ENCODE peak calls at places on chromosomes 6 and 20, in seven cellular contexts. V is IMR-90, J is K562, F is SK-N-SH, P is HepG2, L is H1, G is GM12878. W is an unnamed sample.

GRCh38 chr6:31575335-31575901 is at the start of gene TNF:
- DNase-seq in V (no peak), P (no peak), G (peak), L (no peak), F (no peak), J (no peak), W (no peak)

GRCh38 chr6:29964904-29965872 is 22.9 kb downstream of the HLA-A start:
- DNase-seq in L (no peak), V (peak), G (peak), F (peak), P (peak), J (peak), W (peak)

GRCh38 chr20:20457392-20458126 is 89.7 kb downstream of the INSM1 start:
- DNase-seq in P (no peak), L (no peak), F (no peak), J (no peak), V (peak), G (no peak), W (no peak)

GRCh38 chr6:36124881-36125280 is 5.4 kb upstream of the MAPK13 start:
- DNase-seq in F (no peak), P (no peak), J (no peak), L (no peak), G (no peak), V (no peak), W (no peak)

GRCh38 chr20:57547250-57547649 is 13.7 kb upstream of the PCK1 start:
- DNase-seq in F (no peak), L (no peak), V (peak), J (no peak), G (no peak), P (peak), W (no peak)

GRCh38 chr6:18101271-18101670 is 21.2 kb downstream of the NHLRC1 start:
- DNase-seq in G (no peak), L (no peak), J (no peak), V (peak), F (no peak), P (no peak), W (no peak)

GRCh38 chr20:25247666-25248500 is at the start of gene PYGB:
- DNase-seq in G (peak), L (peak), V (peak), P (peak), F (peak), J (peak), W (peak)

GRCh38 chr6:11767458-11767857 is 11.1 kb downstream of the ADTRP start:
- DNase-seq in P (no peak), L (no peak), J (no peak), V (no peak), F (no peak), G (no peak), W (no peak)

GRCh38 chr6:62285612-62286469 is at the start of gene KHDRBS2:
- DNase-seq in P (peak), F (peak), G (peak), L (peak), J (no peak), V (no peak), W (no peak)

GRCh38 chr20:43749734-43750294 is 23.0 kb upstream of the GTSF1L start:
- DNase-seq in L (peak), V (peak), J (peak), P (peak), G (peak), F (peak), W (peak)

GRCh38 chr6:35980991-35981645 is 43.3 kb downstream of the SLC26A8 start:
- DNase-seq in F (no peak), P (no peak), L (no peak), J (no peak), V (peak), G (no peak), W (no peak)

GRCh38 chr6:12289655-12290489 is at the start of gene EDN1:
- DNase-seq in F (peak), J (peak), V (peak), G (peak), L (peak), P (peak), W (peak)

GRCh38 chr6:34746104-34746846 is 11.0 kb upstream of the SNRPC start:
- DNase-seq in P (no peak), G (no peak), L (no peak), F (no peak), J (no peak), V (no peak), W (no peak)

GRCh38 chr20:62702008-62702290 is 6.7 kb upstream of the NTSR1 start:
- DNase-seq in G (no peak), V (no peak), J (no peak), P (no peak), L (no peak), F (no peak), W (no peak)

GRCh38 chr6:111817451-111818146 is 55.7 kb downstream of the FYN start:
- DNase-seq in G (no peak), F (no peak), J (no peak), L (no peak), P (no peak), V (no peak), W (no peak)

GRCh38 chr20:58699246-58700107 is 6.9 kb downstream of the NPEPL1 start:
- DNase-seq in J (no peak), V (no peak), L (no peak), F (no peak), P (no peak), G (no peak), W (no peak)

GRCh38 chr20:62433655-62434054 is 6.3 kb upstream of the RBBP8NL start:
- DNase-seq in F (no peak), G (no peak), L (no peak), J (no peak), P (no peak), V (no peak), W (no peak)

GRCh38 chr20:973785-974194 is 28.3 kb downstream of the RSPO4 start:
- DNase-seq in P (peak), V (peak), J (peak), G (peak), F (peak), L (no peak), W (peak)

GRCh38 chr20:48040491-48040890 is 255.2 kb upstream of the SULF2 start:
- DNase-seq in P (no peak), F (no peak), L (no peak), V (no peak), J (no peak), G (no peak), W (no peak)

DNA sequence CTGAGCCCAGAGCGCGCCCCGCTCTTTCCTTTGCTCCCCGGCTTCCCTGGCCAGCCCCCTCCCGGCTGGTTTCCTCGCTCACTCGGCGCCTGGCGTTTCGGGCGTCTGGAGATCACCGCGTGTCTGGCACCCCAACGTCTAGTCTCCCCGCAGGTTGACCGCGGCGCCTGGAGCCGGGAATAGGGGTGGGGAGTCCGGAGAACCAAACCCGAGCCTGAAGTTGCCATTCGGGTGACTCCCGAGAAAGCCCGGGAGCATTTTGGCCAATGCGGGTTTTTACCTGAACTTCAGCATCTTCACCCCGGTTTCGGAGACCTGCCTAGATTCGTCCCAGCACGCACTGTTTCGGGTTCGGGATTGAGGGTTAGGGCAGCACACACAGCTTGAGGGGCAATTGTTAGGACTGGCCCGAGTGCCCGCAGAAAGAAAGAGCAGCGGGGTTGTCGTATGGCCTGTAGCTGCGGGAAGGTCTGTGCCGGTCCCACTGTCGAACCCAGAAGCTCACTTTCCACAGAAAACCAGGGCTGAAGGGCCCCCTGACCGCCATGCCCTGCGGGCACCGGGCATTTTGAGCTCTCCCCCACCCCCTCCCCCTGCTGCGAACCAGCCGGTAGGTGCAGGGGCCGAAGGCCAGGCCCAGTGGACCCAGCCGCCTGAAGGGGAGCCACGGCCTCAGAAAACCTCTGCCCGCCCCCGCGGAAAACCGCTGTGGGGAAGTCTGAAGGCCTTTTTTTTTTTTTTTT is 2.1 kb downstream of the FOXP4 start:
- DNase-seq in J (no peak), V (no peak), L (no peak), P (no peak), F (no peak), G (no peak), W (no peak)
- H3K9ac ChIP-seq in J (peak), V (peak), L (no peak), P (peak), F (no peak), G (peak), W (no peak)

GRCh38 chr20:32727663-32728062 is 15.6 kb downstream of the COMMD7 start:
- DNase-seq in J (no peak), V (peak), F (no peak), L (no peak), P (no peak), G (no peak), W (no peak)
- TF ChIP-seq RAD21 in J (no peak), V (no peak), F (no peak), L (no peak), P (no peak), G (no peak), W (no peak)

DNA sequence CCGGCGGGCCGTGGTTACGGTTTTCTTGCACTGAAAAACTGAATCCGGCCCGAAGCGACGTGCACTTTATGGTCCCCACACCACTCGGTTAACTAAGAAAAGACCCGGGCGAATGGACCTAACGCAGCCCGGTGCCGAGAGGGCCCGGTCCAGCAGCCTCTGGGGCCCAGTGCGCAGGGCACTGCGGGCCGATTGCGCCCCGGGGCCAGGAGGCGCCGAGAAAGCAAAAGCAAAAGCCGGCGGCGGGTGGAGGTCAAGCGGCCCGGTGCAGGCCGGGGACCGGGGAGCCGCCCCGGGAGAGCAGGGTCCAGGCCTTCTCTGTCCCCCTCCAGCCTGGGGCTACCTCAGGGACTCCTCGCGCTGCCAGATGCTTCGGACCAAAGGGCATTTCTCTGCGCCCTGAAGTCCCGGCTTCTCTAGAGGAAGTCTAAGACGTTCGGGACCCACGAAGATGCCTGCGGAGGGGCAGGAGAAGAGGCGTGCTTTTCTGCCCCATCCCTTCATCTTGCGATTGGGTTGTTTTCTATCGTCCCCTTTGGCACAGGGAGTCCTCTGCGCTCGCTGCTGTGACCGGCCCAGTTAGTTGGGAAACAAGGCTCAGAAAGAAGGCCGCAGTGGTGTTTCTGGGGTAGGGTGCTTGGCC is 4.4 kb downstream of the FOXF2 start:
- DNase-seq in G (no peak), V (no peak), P (no peak), L (no peak), F (no peak), J (no peak), W (no peak)
- H3K9ac ChIP-seq in G (no peak), V (peak), P (no peak), L (no peak), F (no peak), J (no peak), W (no peak)

DNA sequence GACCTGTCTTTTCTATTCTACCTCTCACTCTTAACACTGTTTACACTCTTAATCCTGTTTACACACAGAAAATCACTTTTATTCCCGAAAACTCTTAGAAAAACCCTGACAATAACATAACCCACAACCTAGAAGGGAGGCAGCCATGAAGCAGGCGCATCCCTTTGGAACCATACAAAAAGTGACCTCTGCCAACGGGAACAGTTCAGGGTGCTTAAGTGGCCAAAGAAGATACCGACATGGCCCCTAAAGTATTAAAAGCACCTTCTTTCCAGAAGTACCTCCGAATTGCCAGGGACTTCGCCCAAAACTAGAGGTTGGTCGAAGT is 490 bp downstream of the MMUT start:
- DNase-seq in P (no peak), L (no peak), F (no peak), V (no peak), J (no peak), G (no peak), W (no peak)
- TF ChIP-seq RAD21 in P (no peak), L (no peak), F (no peak), V (no peak), J (no peak), G (no peak), W (no peak)

DNA sequence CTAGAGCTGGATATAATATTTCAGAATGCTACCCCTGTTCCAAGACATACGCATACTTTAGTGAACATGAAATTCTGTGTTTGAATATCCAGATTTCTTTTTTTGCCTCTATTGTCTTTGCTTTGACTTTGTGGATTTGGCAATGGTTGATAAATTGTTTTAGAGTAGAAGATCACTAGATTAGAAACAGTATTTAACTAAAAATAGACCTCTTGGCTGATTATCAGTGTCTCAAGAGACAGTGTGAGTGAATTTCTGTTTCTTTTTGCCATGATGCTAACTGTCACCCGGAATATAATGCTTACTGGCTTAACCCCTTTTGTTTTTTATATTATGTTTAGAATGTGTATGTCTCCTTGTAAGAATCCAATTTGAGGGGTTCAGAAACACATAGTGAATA is 102.5 kb downstream of the PLCB1 start:
- DNase-seq in L (no peak), P (no peak), F (no peak), G (no peak), V (no peak), J (no peak), W (no peak)
- H3K9ac ChIP-seq in L (no peak), P (no peak), F (no peak), G (no peak), V (no peak), J (no peak), W (no peak)

GRCh38 chr6:9121551-9121950 is 686.2 kb upstream of the SLC35B3 start:
- DNase-seq in V (peak), G (no peak), F (no peak), L (no peak), J (no peak), P (no peak), W (no peak)

GRCh38 chr6:9112548-9112947 is 677.2 kb upstream of the SLC35B3 start:
- DNase-seq in J (no peak), F (no peak), G (no peak), L (no peak), V (no peak), P (no peak), W (no peak)

GRCh38 chr6:9116026-9116425 is 680.7 kb upstream of the SLC35B3 start:
- DNase-seq in G (no peak), P (no peak), V (peak), J (no peak), F (no peak), L (no peak), W (no peak)
- TF ChIP-seq RAD21 in G (no peak), P (no peak), V (no peak), J (no peak), F (no peak), L (no peak), W (no peak)